ENCODE peak calls at places on chromosomes 3 and 15, in five cellular contexts. D is sigmoid colon; T is colonic mucosa; C is CD8-positive, alpha-beta T cell; I is stomach. Y is an unnamed sample.

GRCh38 chr3:129412542-129413198 is 15.8 kb downstream of the EFCAB12 start:
- DNase-seq in D (no peak), I (no peak), T (no peak), C (no peak), Y (no peak)

GRCh38 chr15:101240364-101240763 is 11.5 kb downstream of the CHSY1 start:
- DNase-seq in C (no peak), I (no peak), T (no peak), D (no peak), Y (no peak)

GRCh38 chr3:126525091-126525852 is 1.3 kb downstream of the CHST13 start:
- DNase-seq in T (no peak), D (peak; percentile 49), C (no peak), I (no peak), Y (no peak)

GRCh38 chr3:8653800-8654408 is 9.3 kb upstream of the SSUH2 start:
- DNase-seq in I (no peak), D (peak; percentile 17), C (no peak), T (no peak), Y (no peak)

GRCh38 chr3:172461530-172462138 is 13.4 kb upstream of the GHSR start:
- DNase-seq in C (no peak), D (no peak), I (no peak), T (no peak), Y (no peak)

GRCh38 chr15:75929799-75930565 is 26.3 kb downstream of the FBXO22 start:
- DNase-seq in T (no peak), D (no peak), C (no peak), I (no peak), Y (no peak)

GRCh38 chr3:188006726-188007393 is 147.1 kb upstream of the LPP start:
- DNase-seq in T (no peak), D (no peak), I (no peak), C (no peak), Y (no peak)

GRCh38 chr15:57352535-57353316 is 23.6 kb upstream of the CGNL1 start:
- DNase-seq in D (no peak), I (no peak), T (no peak), C (no peak), Y (no peak)

GRCh38 chr3:51390186-51390585 is 899 bp upstream of the RBM15B start:
- DNase-seq in D (no peak), I (no peak), C (no peak), T (no peak), Y (no peak)

GRCh38 chr3:131217296-131217741 is 164.3 kb upstream of the NUDT16 start:
- DNase-seq in D (no peak), I (no peak), T (no peak), C (no peak), Y (no peak)

GRCh38 chr3:48435774-48436476 is 4.0 kb downstream of the CCDC51 start:
- DNase-seq in D (peak; percentile 94), C (peak; percentile 85), I (peak; percentile 91), T (peak; percentile 92), Y (peak; percentile 93)

GRCh38 chr3:61771976-61772375 is 210.6 kb downstream of the PTPRG start:
- DNase-seq in C (no peak), D (no peak), I (no peak), T (no peak), Y (no peak)

GRCh38 chr3:194888916-194889315 is 203.2 kb downstream of the FAM43A start:
- DNase-seq in I (no peak), C (no peak), T (no peak), D (no peak), Y (no peak)
- TF ChIP-seq CTCF in I (no peak), C (no peak), T (no peak), D (no peak), Y (no peak)

GRCh38 chr15:25182736-25183445 is 228.1 kb downstream of the SNRPN start:
- DNase-seq in C (peak; percentile 11), T (no peak), D (peak; percentile 40), I (no peak), Y (peak; percentile 6)
- H3K9me3 ChIP-seq in C (no peaks in the 10 kb centered on the region), T (no peaks in the 10 kb centered on the region), D (no peaks in the 10 kb centered on the region), I (peaks cover 8% of the 10 kb centered on the region), Y (peaks cover 98% of the 10 kb centered on the region)

GRCh38 chr15:45136378-45136764 is 6.6 kb downstream of the DUOX1 start:
- DNase-seq in T (no peak), D (no peak), I (no peak), C (no peak), Y (no peak)
- TF ChIP-seq CTCF in T (no peak), D (no peak), I (no peak), C (no peak), Y (no peak)

DNA sequence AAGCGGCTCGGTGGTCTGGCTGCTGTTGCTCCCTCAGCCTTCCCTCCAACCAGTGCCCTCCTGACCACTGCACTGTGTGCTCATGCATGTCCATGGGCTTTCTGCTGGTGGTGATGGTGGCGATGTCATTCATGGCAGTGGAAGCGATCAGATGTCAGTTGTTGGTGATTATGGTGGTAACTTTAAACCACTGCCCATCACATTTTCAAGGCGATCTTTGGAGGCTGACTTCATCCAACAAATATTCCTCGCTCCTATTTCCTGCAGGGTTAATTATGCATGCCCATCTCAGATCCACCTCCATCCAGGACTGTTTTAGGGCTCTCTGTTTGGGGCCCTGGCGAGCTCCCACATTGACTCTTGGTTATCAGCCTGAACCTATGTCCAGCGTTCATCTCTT is 13.4 kb upstream of the HCN4 start:
- DNase-seq in C (no peak), I (no peak), D (peak; percentile 6), T (no peak), Y (no peak)
- H3K9me3 ChIP-seq in C (no peaks in the 10 kb centered on the region), I (no peaks in the 10 kb centered on the region), D (no peaks in the 10 kb centered on the region), T (no peaks in the 10 kb centered on the region), Y (peaks cover 5% of the 10 kb centered on the region)

DNA sequence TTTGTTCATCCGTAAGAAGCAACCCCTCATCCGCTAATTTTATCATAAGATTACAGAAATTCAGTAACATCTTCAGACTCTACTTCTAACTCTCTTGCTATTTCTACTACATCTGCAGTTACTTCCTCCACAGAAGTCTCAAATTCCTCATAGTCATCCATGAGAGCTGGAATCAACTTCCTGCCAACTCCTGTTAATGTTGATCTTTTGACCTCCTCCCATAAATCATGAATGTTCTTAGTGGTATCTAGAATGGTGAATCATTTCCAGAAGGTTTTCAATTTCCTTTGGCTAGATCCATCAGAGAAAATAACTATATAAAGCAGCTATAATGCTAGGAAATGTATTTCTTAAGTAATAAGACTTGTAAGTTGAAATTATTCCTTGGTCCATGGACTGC is 115.1 kb downstream of the TAFA4 start:
- DNase-seq in C (no peak), I (no peak), T (no peak), D (no peak), Y (no peak)
- TF ChIP-seq CTCF in C (no peak), I (no peak), T (no peak), D (no peak), Y (no peak)

DNA sequence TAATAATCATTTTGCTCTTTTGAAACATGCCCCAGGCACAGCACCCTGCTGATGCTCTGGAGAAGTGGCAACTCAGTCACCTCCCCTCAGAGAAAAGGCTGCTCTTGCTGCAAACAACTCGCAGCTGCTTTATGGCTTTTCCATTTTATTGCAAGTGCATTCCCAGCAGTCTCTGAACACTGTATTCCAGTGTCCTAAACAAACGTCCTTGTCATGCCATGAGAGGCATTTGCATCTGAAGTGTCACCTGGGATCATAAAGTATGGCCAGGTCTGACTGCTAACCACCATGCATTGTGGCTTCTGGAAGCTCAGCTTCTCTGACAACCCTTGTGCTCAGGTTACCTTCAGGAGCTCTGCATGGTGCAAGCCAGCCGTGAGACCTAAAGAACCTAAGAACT is 358.1 kb upstream of the TRIM42 start:
- DNase-seq in T (no peak), C (no peak), I (no peak), D (no peak), Y (no peak)
- H3K9me3 ChIP-seq in T (no peaks in the 10 kb centered on the region), C (no peaks in the 10 kb centered on the region), I (no peaks in the 10 kb centered on the region), D (no peaks in the 10 kb centered on the region), Y (no peaks in the 10 kb centered on the region)

DNA sequence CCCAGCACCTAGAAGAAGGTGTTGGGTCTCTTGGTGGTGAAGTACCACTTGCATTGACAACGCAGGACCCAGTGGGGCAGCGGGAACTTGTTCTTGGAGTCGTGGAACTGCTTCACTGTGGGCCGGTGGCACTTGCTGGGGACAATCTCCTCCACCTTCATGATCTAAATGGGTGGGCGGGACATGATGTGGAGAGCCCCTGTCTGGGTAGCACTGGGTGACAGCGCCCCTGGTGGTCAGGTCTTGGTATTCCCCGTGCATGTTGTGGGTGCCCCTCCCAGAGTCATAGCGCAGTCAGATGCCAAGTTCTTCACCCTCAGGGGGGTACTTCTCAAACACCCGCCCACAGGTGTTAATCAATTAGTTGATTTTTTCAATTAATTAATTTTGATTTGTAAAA is 60.2 kb downstream of the AGBL1 start:
- DNase-seq in I (no peak), C (no peak), D (no peak), T (no peak), Y (no peak)
- TF ChIP-seq CTCF in I (no peak), C (no peak), D (no peak), T (no peak), Y (no peak)

GRCh38 chr3:196782496-196782895 is 42.8 kb downstream of the PAK2 start:
- DNase-seq in I (no peak), T (no peak), D (no peak), C (no peak), Y (no peak)

GRCh38 chr3:196774191-196774820 is 34.6 kb downstream of the PAK2 start:
- DNase-seq in C (no peak), I (no peak), T (no peak), D (no peak), Y (no peak)

GRCh38 chr3:196774845-196775422 is 35.3 kb downstream of the PAK2 start:
- DNase-seq in C (no peak), D (no peak), I (no peak), T (no peak), Y (no peak)

GRCh38 chr3:196775938-196776337 is 36.3 kb downstream of the PAK2 start:
- DNase-seq in I (no peak), C (no peak), D (no peak), T (no peak), Y (no peak)

DNA sequence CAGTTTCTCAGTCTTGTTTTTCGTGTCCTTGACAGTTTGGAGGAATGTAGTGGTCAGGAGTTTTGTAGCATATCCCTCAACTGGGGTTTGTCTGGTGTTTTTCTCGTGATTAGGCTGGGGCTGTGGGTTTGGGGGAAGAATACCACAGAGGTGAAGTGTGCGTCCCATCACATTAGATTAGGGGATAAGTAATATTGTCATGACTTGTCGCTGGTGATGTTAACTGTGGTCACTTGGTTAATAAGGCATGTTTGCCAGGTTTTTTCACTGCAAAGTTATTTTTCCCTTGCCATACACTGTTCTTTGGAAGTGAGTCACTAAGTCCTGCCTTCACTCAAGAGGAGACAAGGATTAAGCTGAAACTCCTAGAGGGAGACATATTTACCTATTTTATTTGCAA is 39.1 kb downstream of the PAK2 start:
- DNase-seq in D (no peak), C (no peak), I (no peak), T (no peak), Y (no peak)
- H3K9me3 ChIP-seq in D (no peaks in the 10 kb centered on the region), C (no peaks in the 10 kb centered on the region), I (no peaks in the 10 kb centered on the region), T (no peaks in the 10 kb centered on the region), Y (no peaks in the 10 kb centered on the region)

Y was measured in mucosa of descending colon.